ENCODE peak calls at places on chromosomes 11 and 22, in five cellular contexts. K is A549, Y is GM12878, V is H1, M is K562. W is an unnamed sample.

GRCh38 chr11:75233688-75234295 is 6.8 kb upstream of the TPBGL start:
- DNase-seq in K (peak), Y (no peak), V (no peak), M (no peak), W (peak)

GRCh38 chr11:20488352-20488751 is 100.8 kb downstream of the PRMT3 start:
- DNase-seq in K (no peak), Y (no peak), V (no peak), M (no peak), W (no peak)

GRCh38 chr11:6617315-6617781 is 1.9 kb downstream of the TPP1 start:
- DNase-seq in K (no peak), Y (no peak), V (no peak), M (no peak), W (no peak)

GRCh38 chr11:71283960-71284359 is 31.6 kb upstream of the SHANK2 start:
- DNase-seq in K (no peak), Y (no peak), V (no peak), M (no peak), W (peak)

GRCh38 chr11:121391914-121392313 is 60.2 kb upstream of the SORL1 start:
- DNase-seq in K (peak), Y (no peak), V (no peak), M (no peak), W (no peak)

GRCh38 chr22:30823015-30823370 is 128.3 kb downstream of the OSBP2 start:
- DNase-seq in K (no peak), Y (no peak), V (no peak), M (peak), W (no peak)

GRCh38 chr11:78327945-78328344 is 89.7 kb downstream of the GAB2 start:
- DNase-seq in K (no peak), Y (no peak), V (no peak), M (no peak), W (no peak)

GRCh38 chr11:6719588-6719987 is 36.4 kb upstream of the MRPL17 start:
- DNase-seq in K (no peak), Y (no peak), V (no peak), M (no peak), W (no peak)

GRCh38 chr22:18985761-18986160 is 49.7 kb upstream of the PRODH start:
- DNase-seq in K (no peak), Y (no peak), V (no peak), M (no peak), W (no peak)

GRCh38 chr22:44309137-44309536 is 3.6 kb downstream of the SHISAL1 start:
- DNase-seq in K (peak), Y (no peak), V (no peak), M (no peak), W (no peak)

GRCh38 chr11:81237139-81237538 is 1496.5 kb downstream of the FAM181B start:
- DNase-seq in K (peak), Y (no peak), V (no peak), M (no peak), W (peak)

GRCh38 chr22:24827305-24827704 is 21.3 kb downstream of the SGSM1 start:
- DNase-seq in K (no peak), Y (no peak), V (no peak), M (no peak), W (no peak)

GRCh38 chr11:111417011-111417765 is 38.1 kb upstream of the POU2AF1 start:
- DNase-seq in K (no peak), Y (peak), V (no peak), M (no peak), W (peak)

GRCh38 chr11:35524780-35525179 is 636 bp downstream of the PAMR1 start:
- DNase-seq in K (no peak), Y (no peak), V (no peak), M (no peak), W (no peak)

GRCh38 chr22:11066458-11067285 is 4461.3 kb upstream of the OR11H1 start:
- DNase-seq in K (no peak), Y (no peak), V (no peak), M (peak), W (no peak)

GRCh38 chr11:77346906-77347603 is 45.6 kb upstream of the GDPD4 start:
- DNase-seq in K (no peak), Y (no peak), V (no peak), M (no peak), W (no peak)

GRCh38 chr22:36946436-36947158 is 33.2 kb downstream of the CSF2RB start:
- DNase-seq in K (no peak), Y (no peak), V (no peak), M (no peak), W (no peak)

GRCh38 chr22:21041937-21042336 is 3.8 kb upstream of the LRRC74B start:
- DNase-seq in K (no peak), Y (no peak), V (no peak), M (no peak), W (no peak)

GRCh38 chr22:22948651-22949611 is 61.3 kb downstream of the IGLL5 start:
- DNase-seq in K (no peak), Y (no peak), V (no peak), M (peak), W (no peak)

GRCh38 chr11:57410287-57410686 is 16.6 kb downstream of the SLC43A3 start:
- DNase-seq in K (no peak), Y (no peak), V (no peak), M (no peak), W (no peak)
- TF ChIP-seq KDM1A in K (no peak), Y (no peak), V (no peak), M (no peak), W (no peak)

GRCh38 chr11:2325719-2326118 is 23.9 kb downstream of the TSPAN32 start:
- DNase-seq in K (no peak), Y (no peak), V (no peak), M (no peak), W (no peak)
- TF ChIP-seq KDM1A in K (no peak), Y (no peak), V (no peak), M (no peak), W (no peak)

GRCh38 chr11:97908354-97908753 is 1112.4 kb upstream of the CNTN5 start:
- DNase-seq in K (no peak), Y (no peak), V (no peak), M (no peak), W (no peak)

GRCh38 chr11:97909544-97910394 is 1111.0 kb upstream of the CNTN5 start:
- DNase-seq in K (no peak), Y (no peak), V (no peak), M (no peak), W (no peak)

GRCh38 chr11:97912629-97913028 is 1108.1 kb upstream of the CNTN5 start:
- DNase-seq in K (no peak), Y (no peak), V (no peak), M (no peak), W (no peak)
- TF ChIP-seq KDM1A in K (no peak), Y (no peak), V (no peak), M (no peak), W (no peak)

DNA sequence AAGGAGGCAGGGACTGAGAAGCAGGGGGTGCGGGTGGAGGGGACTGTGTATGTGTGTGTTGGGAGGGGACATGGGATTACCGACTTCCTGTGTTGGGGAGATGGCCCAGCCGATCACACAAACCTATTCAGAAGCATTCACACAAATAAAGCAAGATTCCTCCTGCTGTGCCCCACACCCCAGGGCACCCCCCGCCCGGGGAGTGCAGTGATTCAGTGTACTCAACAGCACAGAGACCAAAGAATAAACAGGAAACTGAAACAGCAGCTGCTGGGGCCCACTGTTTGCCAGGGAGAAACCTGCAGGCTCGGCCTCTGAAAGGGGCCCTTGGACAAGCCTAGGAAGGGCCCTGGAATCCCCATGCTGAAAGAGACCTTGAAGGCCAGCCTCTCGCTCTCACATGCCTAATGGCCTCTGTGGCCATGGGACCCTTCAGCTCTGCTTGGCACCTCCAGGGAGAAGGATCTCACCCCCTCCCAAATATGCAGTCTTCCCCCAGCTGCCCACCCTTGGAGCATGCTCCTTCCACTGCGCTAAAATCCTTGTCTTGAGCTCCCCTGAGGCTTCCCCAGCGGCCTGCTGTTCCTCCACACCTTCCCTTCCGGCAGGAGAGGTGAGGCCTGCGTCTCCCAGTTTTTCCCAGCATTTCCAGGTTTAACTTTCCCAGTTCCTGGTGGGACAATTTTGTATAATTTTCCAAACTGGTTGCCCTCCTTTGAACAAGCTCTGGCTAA is 72.9 kb downstream of the CSNK2A3 start:
- DNase-seq in K (no peak), Y (no peak), V (peak), M (no peak), W (peak)
- TF ChIP-seq KDM1A in K (no peak), Y (no peak), V (no peak), M (no peak), W (no peak)

GRCh38 chr11:67302571-67303131 is 679 bp upstream of the SSH3 start:
- DNase-seq in K (peak), Y (no peak), V (no peak), M (no peak), W (no peak)
- TF ChIP-seq KDM1A in K (no peak), Y (no peak), V (no peak), M (no peak), W (no peak)